ENCODE peak calls at places on chromosomes 2 and 18, in seven cellular contexts. S is stimulated activated CD8-positive, alpha-beta memory T cell treated with anti-CD3 and anti-CD28 coated beads, Interleukin-7, amount 100 ng/mL, for 24 hours; J is Right ventricle myocardium inferior; Z is Ammon's horn; B is H9; F is HL-60; A is tibial artery. X is an unnamed sample.

GRCh38 chr18:54958711-54959625 is at the start of gene CCDC68:
- DNase-seq in J (peak), F (no peak), B (peak), Z (no peak), S (no peak), A (no peak), X (no peak)

GRCh38 chr2:164826293-164827243 is 15.1 kb downstream of the COBLL1 start:
- DNase-seq in F (no peak), A (peak), S (no peak), Z (no peak), J (peak), B (no peak), X (peak)

GRCh38 chr18:51391731-51392130 is 194.2 kb upstream of the MEX3C start:
- DNase-seq in S (no peak), B (no peak), F (no peak), J (no peak), A (no peak), Z (peak), X (no peak)

GRCh38 chr2:212451786-212452200 is 86.8 kb downstream of the ERBB4 start:
- DNase-seq in B (no peak), A (no peak), J (no peak), Z (no peak), F (no peak), S (no peak), X (peak)

GRCh38 chr18:8426401-8426800 is 182.8 kb upstream of the RAB12 start:
- DNase-seq in A (no peak), J (no peak), Z (no peak), F (no peak), B (peak), S (no peak), X (no peak)

GRCh38 chr2:190940451-190940850 is 59.8 kb downstream of the GLS start:
- DNase-seq in A (no peak), F (no peak), S (no peak), Z (no peak), J (no peak), B (no peak), X (no peak)

GRCh38 chr2:145845207-145845894 is 1325.4 kb upstream of the ZEB2 start:
- DNase-seq in Z (no peak), F (no peak), S (no peak), A (no peak), J (no peak), B (no peak), X (no peak)

GRCh38 chr18:41923495-41923894 is 31.5 kb upstream of the PIK3C3 start:
- DNase-seq in F (no peak), Z (no peak), A (no peak), J (no peak), S (no peak), B (no peak), X (no peak)